ENCODE peak calls at places on chromosomes 6 and 20, in ten cellular contexts. One of them, this sample, is unnamed. For H3K9me3, the result is how much of the 10 kb centered on the place peaks cover.

GRCh38 chr6:140401666-140402255 is 1027.3 kb upstream of the CITED2 start:
- DNase-seq in upper lobe of right lung: no peak
- DNase-seq in ovary: no peak
- DNase-seq in ascending aorta: no peak
- DNase-seq in cardiac muscle cell: no peak
- DNase-seq in left ventricle myocardium inferior: no peak
- DNase-seq in transverse colon: no peak
- DNase-seq in IMR-90: peak
- DNase-seq in HCT116: no peak
- DNase-seq in tibial artery: no peak
- DNase-seq in this sample: no peak

GRCh38 chr6:109381007-109381746 is 1.1 kb downstream of the CD164 start:
- DNase-seq in HCT116: no peak
- DNase-seq in ascending aorta: no peak
- DNase-seq in ovary: no peak
- DNase-seq in IMR-90: peak
- DNase-seq in tibial artery: no peak
- DNase-seq in transverse colon: no peak
- DNase-seq in upper lobe of right lung: no peak
- DNase-seq in left ventricle myocardium inferior: no peak
- DNase-seq in cardiac muscle cell: peak
- DNase-seq in this sample: no peak

GRCh38 chr6:98136333-98136732 is 698.0 kb upstream of the POU3F2 start:
- DNase-seq in upper lobe of right lung: no peak
- DNase-seq in IMR-90: no peak
- DNase-seq in ascending aorta: no peak
- DNase-seq in ovary: no peak
- DNase-seq in cardiac muscle cell: no peak
- DNase-seq in left ventricle myocardium inferior: no peak
- DNase-seq in transverse colon: no peak
- DNase-seq in tibial artery: no peak
- DNase-seq in HCT116: no peak
- DNase-seq in this sample: no peak

GRCh38 chr6:144936764-144937163 is 651.6 kb downstream of the UTRN start:
- DNase-seq in ascending aorta: no peak
- DNase-seq in tibial artery: no peak
- DNase-seq in left ventricle myocardium inferior: no peak
- DNase-seq in ovary: no peak
- DNase-seq in transverse colon: no peak
- DNase-seq in upper lobe of right lung: no peak
- DNase-seq in IMR-90: peak
- DNase-seq in HCT116: no peak
- DNase-seq in cardiac muscle cell: no peak
- DNase-seq in this sample: no peak

GRCh38 chr6:14728396-14729024 is 517.4 kb upstream of the JARID2 start:
- DNase-seq in transverse colon: peak
- DNase-seq in HCT116: no peak
- DNase-seq in ovary: no peak
- DNase-seq in IMR-90: peak
- DNase-seq in upper lobe of right lung: no peak
- DNase-seq in cardiac muscle cell: no peak
- DNase-seq in left ventricle myocardium inferior: peak
- DNase-seq in ascending aorta: no peak
- DNase-seq in tibial artery: peak
- DNase-seq in this sample: no peak

GRCh38 chr20:59123011-59123676 is 40.5 kb upstream of the ZNF831 start:
- DNase-seq in left ventricle myocardium inferior: no peak
- DNase-seq in upper lobe of right lung: no peak
- DNase-seq in IMR-90: no peak
- DNase-seq in ovary: no peak
- DNase-seq in tibial artery: no peak
- DNase-seq in transverse colon: peak
- DNase-seq in HCT116: no peak
- DNase-seq in cardiac muscle cell: no peak
- DNase-seq in ascending aorta: no peak
- DNase-seq in this sample: no peak

GRCh38 chr6:15990179-15990578 is 138.7 kb upstream of the MYLIP start:
- DNase-seq in cardiac muscle cell: no peak
- DNase-seq in ascending aorta: no peak
- DNase-seq in ovary: no peak
- DNase-seq in left ventricle myocardium inferior: no peak
- DNase-seq in upper lobe of right lung: no peak
- DNase-seq in IMR-90: no peak
- DNase-seq in tibial artery: no peak
- DNase-seq in transverse colon: no peak
- DNase-seq in HCT116: no peak
- DNase-seq in this sample: no peak

GRCh38 chr6:47168176-47168575 is 126.0 kb upstream of the ADGRF1 start:
- DNase-seq in ascending aorta: no peak
- DNase-seq in IMR-90: peak
- DNase-seq in ovary: no peak
- DNase-seq in tibial artery: peak
- DNase-seq in upper lobe of right lung: no peak
- DNase-seq in transverse colon: peak
- DNase-seq in HCT116: peak
- DNase-seq in left ventricle myocardium inferior: peak
- DNase-seq in cardiac muscle cell: no peak
- DNase-seq in this sample: no peak

GRCh38 chr6:134819858-134820495 is 129.9 kb downstream of the ALDH8A1 start:
- DNase-seq in IMR-90: no peak
- DNase-seq in ovary: no peak
- DNase-seq in tibial artery: no peak
- DNase-seq in transverse colon: no peak
- DNase-seq in left ventricle myocardium inferior: no peak
- DNase-seq in ascending aorta: no peak
- DNase-seq in upper lobe of right lung: no peak
- DNase-seq in cardiac muscle cell: no peak
- DNase-seq in HCT116: no peak
- DNase-seq in this sample: no peak

GRCh38 chr6:134823635-134824034 is 126.3 kb downstream of the ALDH8A1 start:
- DNase-seq in upper lobe of right lung: no peak
- DNase-seq in HCT116: no peak
- DNase-seq in ascending aorta: no peak
- DNase-seq in tibial artery: no peak
- DNase-seq in ovary: no peak
- DNase-seq in transverse colon: no peak
- DNase-seq in IMR-90: no peak
- DNase-seq in cardiac muscle cell: no peak
- DNase-seq in left ventricle myocardium inferior: no peak
- DNase-seq in this sample: no peak

GRCh38 chr6:134821397-134821796 is 128.5 kb downstream of the ALDH8A1 start:
- DNase-seq in IMR-90: no peak
- DNase-seq in ascending aorta: no peak
- DNase-seq in left ventricle myocardium inferior: no peak
- DNase-seq in upper lobe of right lung: no peak
- DNase-seq in ovary: no peak
- DNase-seq in transverse colon: no peak
- DNase-seq in cardiac muscle cell: no peak
- DNase-seq in HCT116: no peak
- DNase-seq in tibial artery: no peak
- DNase-seq in this sample: no peak

GRCh38 chr6:134822920-134823430 is 126.9 kb downstream of the ALDH8A1 start:
- DNase-seq in cardiac muscle cell: peak
- DNase-seq in HCT116: peak
- DNase-seq in ascending aorta: no peak
- DNase-seq in ovary: peak
- DNase-seq in transverse colon: peak
- DNase-seq in upper lobe of right lung: peak
- DNase-seq in left ventricle myocardium inferior: peak
- DNase-seq in tibial artery: no peak
- DNase-seq in IMR-90: peak
- DNase-seq in this sample: peak

GRCh38 chr6:134821914-134822862 is 127.7 kb downstream of the ALDH8A1 start:
- DNase-seq in ovary: no peak
- DNase-seq in ascending aorta: no peak
- DNase-seq in tibial artery: no peak
- DNase-seq in transverse colon: no peak
- DNase-seq in upper lobe of right lung: no peak
- DNase-seq in left ventricle myocardium inferior: no peak
- DNase-seq in HCT116: no peak
- DNase-seq in cardiac muscle cell: no peak
- DNase-seq in IMR-90: peak
- DNase-seq in this sample: no peak
- H3K4me3 ChIP-seq in ovary: no peak
- H3K4me3 ChIP-seq in ascending aorta: no peak
- H3K4me3 ChIP-seq in tibial artery: no peak
- H3K4me3 ChIP-seq in transverse colon: no peak
- H3K4me3 ChIP-seq in upper lobe of right lung: no peak
- H3K4me3 ChIP-seq in left ventricle myocardium inferior: no peak
- H3K4me3 ChIP-seq in HCT116: no peak
- H3K4me3 ChIP-seq in cardiac muscle cell: no peak
- H3K4me3 ChIP-seq in IMR-90: no peak
- H3K4me3 ChIP-seq in this sample: no peak

DNA sequence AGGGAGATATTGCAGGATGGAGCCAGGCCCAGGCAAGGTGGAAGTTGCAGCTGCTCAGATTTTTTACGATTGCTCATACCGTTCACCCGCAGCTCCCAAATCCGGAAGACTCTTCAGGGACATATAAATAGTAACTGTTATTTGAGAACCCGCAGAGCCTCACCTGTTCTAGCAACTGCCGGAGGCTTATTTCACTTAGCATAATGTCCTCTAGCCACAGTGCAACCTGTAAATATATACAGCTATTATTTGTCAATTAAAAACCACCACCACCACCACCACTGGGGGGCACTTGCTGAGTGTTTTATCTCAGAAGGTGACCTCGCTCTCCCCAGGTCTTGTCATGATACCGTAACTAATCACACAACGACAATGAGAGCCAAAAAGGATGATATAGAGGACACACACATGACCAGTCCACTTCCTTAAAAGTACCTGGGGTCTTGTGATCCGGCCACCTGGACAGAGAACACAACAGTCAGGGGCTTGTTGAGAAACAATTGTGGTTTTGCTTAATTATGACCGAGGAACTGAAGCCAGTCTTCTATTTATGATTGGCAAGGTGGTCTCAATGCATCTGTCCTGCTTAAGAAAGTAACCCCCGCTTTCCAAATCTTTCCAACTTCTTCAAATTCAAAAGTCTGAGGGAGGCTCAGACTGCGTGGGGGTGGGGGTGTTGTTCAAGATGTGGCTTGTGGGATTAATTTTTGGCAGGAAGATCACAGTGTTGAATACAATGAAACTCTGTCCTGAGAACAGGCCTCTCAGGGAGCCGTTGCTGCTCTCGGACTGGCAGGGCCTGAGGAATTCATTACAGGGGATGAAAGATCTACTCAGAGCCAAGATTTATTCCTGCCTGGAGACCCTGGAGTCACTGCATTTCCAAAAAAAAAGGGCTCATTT is 107.7 kb upstream of the PRND start:
- DNase-seq in IMR-90: no peak
- DNase-seq in cardiac muscle cell: peak
- DNase-seq in ascending aorta: no peak
- DNase-seq in upper lobe of right lung: no peak
- DNase-seq in ovary: no peak
- DNase-seq in HCT116: peak
- DNase-seq in tibial artery: peak
- DNase-seq in left ventricle myocardium inferior: peak
- DNase-seq in transverse colon: peak
- DNase-seq in this sample: peak
- TF ChIP-seq CTCF in IMR-90: peak
- TF ChIP-seq CTCF in cardiac muscle cell: peak
- TF ChIP-seq CTCF in ascending aorta: no peak
- TF ChIP-seq CTCF in upper lobe of right lung: peak
- TF ChIP-seq CTCF in ovary: no peak
- TF ChIP-seq CTCF in HCT116: peak
- TF ChIP-seq CTCF in tibial artery: no peak
- TF ChIP-seq CTCF in left ventricle myocardium inferior: peak
- TF ChIP-seq CTCF in transverse colon: peak
- TF ChIP-seq CTCF in this sample: no peak

GRCh38 chr20:64766-65322 is 22.6 kb upstream of the DEFB125 start:
- DNase-seq in left ventricle myocardium inferior: no peak
- DNase-seq in cardiac muscle cell: no peak
- DNase-seq in transverse colon: no peak
- DNase-seq in HCT116: no peak
- DNase-seq in ovary: no peak
- DNase-seq in upper lobe of right lung: no peak
- DNase-seq in IMR-90: no peak
- DNase-seq in ascending aorta: no peak
- DNase-seq in tibial artery: no peak
- DNase-seq in this sample: no peak

GRCh38 chr20:62487-62886 is 25.0 kb upstream of the DEFB125 start:
- DNase-seq in tibial artery: no peak
- DNase-seq in upper lobe of right lung: no peak
- DNase-seq in cardiac muscle cell: no peak
- DNase-seq in left ventricle myocardium inferior: no peak
- DNase-seq in ovary: no peak
- DNase-seq in IMR-90: no peak
- DNase-seq in transverse colon: no peak
- DNase-seq in ascending aorta: no peak
- DNase-seq in HCT116: no peak
- DNase-seq in this sample: no peak

GRCh38 chr20:61757-62156 is 25.7 kb upstream of the DEFB125 start:
- DNase-seq in left ventricle myocardium inferior: no peak
- DNase-seq in IMR-90: no peak
- DNase-seq in ovary: no peak
- DNase-seq in cardiac muscle cell: no peak
- DNase-seq in upper lobe of right lung: no peak
- DNase-seq in tibial artery: no peak
- DNase-seq in HCT116: no peak
- DNase-seq in ascending aorta: no peak
- DNase-seq in transverse colon: no peak
- DNase-seq in this sample: no peak

GRCh38 chr20:61230-61629 is 26.2 kb upstream of the DEFB125 start:
- DNase-seq in upper lobe of right lung: no peak
- DNase-seq in cardiac muscle cell: no peak
- DNase-seq in IMR-90: no peak
- DNase-seq in ascending aorta: no peak
- DNase-seq in transverse colon: no peak
- DNase-seq in ovary: no peak
- DNase-seq in tibial artery: no peak
- DNase-seq in HCT116: no peak
- DNase-seq in left ventricle myocardium inferior: no peak
- DNase-seq in this sample: no peak

DNA sequence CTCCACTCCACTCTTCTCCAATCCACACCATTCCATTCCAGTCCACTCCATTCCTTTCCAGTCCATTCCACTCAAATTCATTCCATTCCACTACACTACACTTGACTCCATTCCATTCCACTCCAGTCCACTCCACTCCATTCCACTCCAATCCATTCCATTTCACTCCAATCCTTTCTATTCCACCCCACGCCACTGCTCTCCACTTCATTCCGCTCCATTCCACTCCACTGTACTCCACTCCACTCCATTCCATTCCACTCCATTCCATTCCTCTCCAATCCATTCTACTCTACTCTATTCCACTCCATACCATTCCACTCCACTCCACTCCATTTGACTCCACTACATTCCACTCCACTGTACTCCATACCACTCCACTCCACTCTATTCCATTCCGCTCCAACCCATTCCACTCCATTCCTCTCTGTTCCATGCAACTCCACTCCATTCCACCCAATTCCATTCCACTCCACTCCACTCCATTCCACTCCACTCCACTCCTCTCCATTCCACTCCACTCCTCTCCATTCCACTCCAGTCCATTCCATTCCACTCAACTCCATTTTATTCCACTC is 23.4 kb upstream of the DEFB125 start:
- DNase-seq in ovary: no peak
- DNase-seq in HCT116: no peak
- DNase-seq in upper lobe of right lung: no peak
- DNase-seq in ascending aorta: no peak
- DNase-seq in left ventricle myocardium inferior: no peak
- DNase-seq in transverse colon: no peak
- DNase-seq in IMR-90: no peak
- DNase-seq in cardiac muscle cell: no peak
- DNase-seq in tibial artery: no peak
- DNase-seq in this sample: no peak
- H3K9me3 ChIP-seq in ovary: under half
- H3K9me3 ChIP-seq in HCT116: under half
- H3K9me3 ChIP-seq in upper lobe of right lung: under half
- H3K9me3 ChIP-seq in ascending aorta: under half
- H3K9me3 ChIP-seq in left ventricle myocardium inferior: under half
- H3K9me3 ChIP-seq in transverse colon: under half
- H3K9me3 ChIP-seq in IMR-90: under half
- H3K9me3 ChIP-seq in cardiac muscle cell: under half
- H3K9me3 ChIP-seq in tibial artery: under half
- H3K9me3 ChIP-seq in this sample: under half

DNA sequence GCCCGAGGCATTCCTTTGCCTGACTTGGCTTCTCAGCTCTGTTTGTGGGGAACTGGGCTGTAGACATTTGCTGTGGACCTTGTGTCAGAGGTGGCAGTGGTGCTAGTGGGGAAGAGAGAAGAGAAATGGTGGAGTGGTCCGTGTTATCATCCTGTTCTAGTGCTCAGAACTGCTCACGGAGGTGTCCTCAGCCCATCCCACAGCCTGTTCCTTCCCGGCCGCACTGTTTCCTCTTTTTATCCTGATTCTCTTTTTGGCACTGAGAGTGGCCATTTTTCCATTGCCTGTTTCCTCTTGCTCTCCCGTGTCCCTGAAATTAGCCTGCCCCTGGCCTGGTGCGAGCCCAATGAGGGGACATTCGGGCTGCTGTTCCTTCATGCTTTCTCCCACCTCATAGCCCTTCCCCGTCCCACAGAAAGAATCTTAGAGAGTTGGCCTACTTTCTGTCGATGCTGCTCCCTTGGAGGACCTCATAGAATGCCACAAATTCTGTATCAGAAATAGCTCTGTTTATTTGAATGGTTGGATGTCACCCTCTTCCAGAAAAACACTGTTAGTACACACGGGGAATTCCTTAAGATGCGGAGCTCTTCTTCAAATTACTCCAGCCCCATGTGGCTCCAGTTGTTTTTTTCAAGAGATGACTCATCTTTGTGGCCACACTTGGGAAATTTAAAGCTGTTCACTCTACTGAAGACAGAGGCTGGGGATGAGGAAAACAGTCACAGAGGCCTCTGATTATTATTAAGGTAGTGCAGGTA is 26.1 kb downstream of the FARS2 start:
- DNase-seq in HCT116: no peak
- DNase-seq in tibial artery: no peak
- DNase-seq in transverse colon: no peak
- DNase-seq in IMR-90: peak
- DNase-seq in upper lobe of right lung: no peak
- DNase-seq in ascending aorta: no peak
- DNase-seq in cardiac muscle cell: no peak
- DNase-seq in left ventricle myocardium inferior: no peak
- DNase-seq in ovary: no peak
- DNase-seq in this sample: no peak
- H3K4me3 ChIP-seq in HCT116: no peak
- H3K4me3 ChIP-seq in tibial artery: no peak
- H3K4me3 ChIP-seq in transverse colon: no peak
- H3K4me3 ChIP-seq in IMR-90: no peak
- H3K4me3 ChIP-seq in upper lobe of right lung: no peak
- H3K4me3 ChIP-seq in ascending aorta: no peak
- H3K4me3 ChIP-seq in cardiac muscle cell: no peak
- H3K4me3 ChIP-seq in left ventricle myocardium inferior: peak
- H3K4me3 ChIP-seq in ovary: no peak
- H3K4me3 ChIP-seq in this sample: no peak

This sample was measured in mucosa of descending colon.